ENCODE peak calls at places on chromosomes 2 and 18, in nine cellular contexts. One of them, this sample, is unnamed.

GRCh38 chr2:33013684-33014110 is 66.9 kb downstream of the LTBP1 start:
- DNase-seq in astrocyte of the cerebellum: no peak
- DNase-seq in nephron progenitor cell: no peak
- DNase-seq in Peyer's patch: no peak
- DNase-seq in H9: no peak
- DNase-seq in endodermal cell: no peak
- DNase-seq in CD8-positive, alpha-beta T cell: no peak
- DNase-seq in foreskin keratinocyte: no peak
- DNase-seq in upper lobe of right lung: no peak
- DNase-seq in this sample: no peak

GRCh38 chr18:76450912-76451421 is 44.1 kb downstream of the ZNF516 start:
- DNase-seq in astrocyte of the cerebellum: no peak
- DNase-seq in nephron progenitor cell: peak
- DNase-seq in Peyer's patch: peak
- DNase-seq in H9: peak
- DNase-seq in endodermal cell: peak
- DNase-seq in CD8-positive, alpha-beta T cell: no peak
- DNase-seq in foreskin keratinocyte: peak
- DNase-seq in upper lobe of right lung: peak
- DNase-seq in this sample: no peak

GRCh38 chr18:3008546-3008945 is 4.4 kb downstream of the LPIN2 start:
- DNase-seq in astrocyte of the cerebellum: no peak
- DNase-seq in nephron progenitor cell: no peak
- DNase-seq in Peyer's patch: no peak
- DNase-seq in H9: no peak
- DNase-seq in endodermal cell: no peak
- DNase-seq in CD8-positive, alpha-beta T cell: no peak
- DNase-seq in foreskin keratinocyte: no peak
- DNase-seq in upper lobe of right lung: no peak
- DNase-seq in this sample: no peak

GRCh38 chr2:205721057-205721767 is 38.9 kb downstream of the NRP2 start:
- DNase-seq in astrocyte of the cerebellum: no peak
- DNase-seq in nephron progenitor cell: no peak
- DNase-seq in Peyer's patch: no peak
- DNase-seq in H9: peak
- DNase-seq in endodermal cell: peak
- DNase-seq in CD8-positive, alpha-beta T cell: no peak
- DNase-seq in foreskin keratinocyte: peak
- DNase-seq in upper lobe of right lung: no peak
- DNase-seq in this sample: no peak

GRCh38 chr18:9825571-9826073 is 60.2 kb upstream of the TXNDC2 start:
- DNase-seq in astrocyte of the cerebellum: peak
- DNase-seq in nephron progenitor cell: no peak
- DNase-seq in Peyer's patch: no peak
- DNase-seq in H9: no peak
- DNase-seq in endodermal cell: peak
- DNase-seq in CD8-positive, alpha-beta T cell: no peak
- DNase-seq in foreskin keratinocyte: peak
- DNase-seq in upper lobe of right lung: no peak
- DNase-seq in this sample: peak

GRCh38 chr2:26438926-26439325 is 37.2 kb downstream of the DRC1 start:
- DNase-seq in astrocyte of the cerebellum: no peak
- DNase-seq in nephron progenitor cell: no peak
- DNase-seq in Peyer's patch: no peak
- DNase-seq in H9: no peak
- DNase-seq in endodermal cell: no peak
- DNase-seq in CD8-positive, alpha-beta T cell: no peak
- DNase-seq in foreskin keratinocyte: no peak
- DNase-seq in upper lobe of right lung: no peak
- DNase-seq in this sample: no peak

GRCh38 chr2:72923833-72924352 is 6.6 kb downstream of the EMX1 start:
- DNase-seq in astrocyte of the cerebellum: no peak
- DNase-seq in nephron progenitor cell: no peak
- DNase-seq in Peyer's patch: no peak
- DNase-seq in H9: peak
- DNase-seq in endodermal cell: peak
- DNase-seq in CD8-positive, alpha-beta T cell: no peak
- DNase-seq in foreskin keratinocyte: no peak
- DNase-seq in upper lobe of right lung: peak
- DNase-seq in this sample: no peak

GRCh38 chr18:35458271-35458670 is 39.5 kb downstream of the INO80C start:
- DNase-seq in astrocyte of the cerebellum: no peak
- DNase-seq in nephron progenitor cell: no peak
- DNase-seq in Peyer's patch: no peak
- DNase-seq in H9: no peak
- DNase-seq in endodermal cell: no peak
- DNase-seq in CD8-positive, alpha-beta T cell: no peak
- DNase-seq in foreskin keratinocyte: no peak
- DNase-seq in upper lobe of right lung: no peak
- DNase-seq in this sample: no peak

GRCh38 chr18:69730664-69731063 is 217.0 kb downstream of the CD226 start:
- DNase-seq in astrocyte of the cerebellum: no peak
- DNase-seq in nephron progenitor cell: no peak
- DNase-seq in Peyer's patch: no peak
- DNase-seq in H9: no peak
- DNase-seq in endodermal cell: no peak
- DNase-seq in CD8-positive, alpha-beta T cell: no peak
- DNase-seq in foreskin keratinocyte: no peak
- DNase-seq in upper lobe of right lung: no peak
- DNase-seq in this sample: no peak

GRCh38 chr18:10420561-10421352 is 33.7 kb upstream of the APCDD1 start:
- DNase-seq in astrocyte of the cerebellum: peak
- DNase-seq in nephron progenitor cell: no peak
- DNase-seq in Peyer's patch: no peak
- DNase-seq in H9: no peak
- DNase-seq in endodermal cell: no peak
- DNase-seq in CD8-positive, alpha-beta T cell: no peak
- DNase-seq in foreskin keratinocyte: peak
- DNase-seq in upper lobe of right lung: no peak
- DNase-seq in this sample: no peak

GRCh38 chr2:50594233-50594632 is 437.7 kb downstream of the NRXN1 start:
- DNase-seq in astrocyte of the cerebellum: no peak
- DNase-seq in nephron progenitor cell: no peak
- DNase-seq in Peyer's patch: no peak
- DNase-seq in H9: no peak
- DNase-seq in endodermal cell: no peak
- DNase-seq in CD8-positive, alpha-beta T cell: no peak
- DNase-seq in foreskin keratinocyte: no peak
- DNase-seq in upper lobe of right lung: no peak
- DNase-seq in this sample: no peak

GRCh38 chr2:196331816-196332215 is 160.4 kb upstream of the STK17B start:
- DNase-seq in astrocyte of the cerebellum: no peak
- DNase-seq in nephron progenitor cell: no peak
- DNase-seq in Peyer's patch: no peak
- DNase-seq in H9: no peak
- DNase-seq in endodermal cell: no peak
- DNase-seq in CD8-positive, alpha-beta T cell: no peak
- DNase-seq in foreskin keratinocyte: no peak
- DNase-seq in upper lobe of right lung: no peak
- DNase-seq in this sample: no peak

GRCh38 chr2:49988301-49988700 is 834.0 kb upstream of the FSHR start:
- DNase-seq in astrocyte of the cerebellum: no peak
- DNase-seq in nephron progenitor cell: no peak
- DNase-seq in Peyer's patch: no peak
- DNase-seq in H9: no peak
- DNase-seq in endodermal cell: no peak
- DNase-seq in CD8-positive, alpha-beta T cell: no peak
- DNase-seq in foreskin keratinocyte: no peak
- DNase-seq in upper lobe of right lung: no peak
- DNase-seq in this sample: no peak

GRCh38 chr2:168316073-168316440 is 68.7 kb upstream of the STK39 start:
- DNase-seq in astrocyte of the cerebellum: no peak
- DNase-seq in nephron progenitor cell: no peak
- DNase-seq in Peyer's patch: no peak
- DNase-seq in H9: no peak
- DNase-seq in endodermal cell: no peak
- DNase-seq in CD8-positive, alpha-beta T cell: no peak
- DNase-seq in foreskin keratinocyte: peak
- DNase-seq in upper lobe of right lung: no peak
- DNase-seq in this sample: no peak

GRCh38 chr2:188682864-188683263 is 291.3 kb upstream of the COL3A1 start:
- DNase-seq in astrocyte of the cerebellum: no peak
- DNase-seq in nephron progenitor cell: no peak
- DNase-seq in Peyer's patch: no peak
- DNase-seq in H9: no peak
- DNase-seq in endodermal cell: no peak
- DNase-seq in CD8-positive, alpha-beta T cell: no peak
- DNase-seq in foreskin keratinocyte: no peak
- DNase-seq in upper lobe of right lung: no peak
- DNase-seq in this sample: no peak

GRCh38 chr2:178761759-178762371 is 45.4 kb downstream of the TTN start:
- DNase-seq in astrocyte of the cerebellum: peak
- DNase-seq in nephron progenitor cell: peak
- DNase-seq in Peyer's patch: no peak
- DNase-seq in H9: no peak
- DNase-seq in endodermal cell: peak
- DNase-seq in CD8-positive, alpha-beta T cell: no peak
- DNase-seq in foreskin keratinocyte: peak
- DNase-seq in upper lobe of right lung: no peak
- DNase-seq in this sample: no peak

DNA sequence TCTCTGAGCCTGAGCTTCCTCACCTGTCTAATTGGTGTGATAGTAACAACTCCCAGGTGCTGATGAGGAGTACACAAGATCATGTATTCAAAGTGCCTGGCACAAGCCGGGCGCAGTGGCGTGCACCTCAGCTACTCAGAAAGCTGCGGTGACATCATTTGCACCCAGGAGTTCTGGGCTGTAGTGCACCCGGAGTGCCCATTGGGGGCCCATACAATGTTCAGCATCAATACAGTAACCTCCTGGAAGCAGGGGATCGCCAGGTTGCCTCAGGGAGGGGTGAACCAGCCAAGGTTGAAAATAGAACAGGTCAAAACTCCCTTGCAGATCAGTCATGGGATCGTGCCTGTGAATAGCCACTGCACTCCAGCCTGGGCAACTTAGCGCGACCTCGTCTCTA is 11.2 kb upstream of the C1QL2 start:
- DNase-seq in astrocyte of the cerebellum: no peak
- DNase-seq in nephron progenitor cell: no peak
- DNase-seq in Peyer's patch: no peak
- DNase-seq in H9: no peak
- DNase-seq in endodermal cell: no peak
- DNase-seq in CD8-positive, alpha-beta T cell: no peak
- DNase-seq in foreskin keratinocyte: no peak
- DNase-seq in upper lobe of right lung: no peak
- DNase-seq in this sample: no peak
- TF ChIP-seq CTCF in astrocyte of the cerebellum: no peak
- TF ChIP-seq CTCF in nephron progenitor cell: no peak
- TF ChIP-seq CTCF in Peyer's patch: no peak
- TF ChIP-seq CTCF in H9: no peak
- TF ChIP-seq CTCF in endodermal cell: no peak
- TF ChIP-seq CTCF in CD8-positive, alpha-beta T cell: no peak
- TF ChIP-seq CTCF in foreskin keratinocyte: no peak
- TF ChIP-seq CTCF in upper lobe of right lung: no peak
- TF ChIP-seq CTCF in this sample: no peak

GRCh38 chr2:24490674-24491625 is at the start of gene NCOA1:
- DNase-seq in astrocyte of the cerebellum: peak
- DNase-seq in nephron progenitor cell: peak
- DNase-seq in Peyer's patch: peak
- DNase-seq in H9: peak
- DNase-seq in endodermal cell: peak
- DNase-seq in CD8-positive, alpha-beta T cell: peak
- DNase-seq in foreskin keratinocyte: peak
- DNase-seq in upper lobe of right lung: peak
- DNase-seq in this sample: peak
- TF ChIP-seq CTCF in astrocyte of the cerebellum: peak
- TF ChIP-seq CTCF in nephron progenitor cell: no peak
- TF ChIP-seq CTCF in Peyer's patch: peak
- TF ChIP-seq CTCF in H9: peak
- TF ChIP-seq CTCF in endodermal cell: peak
- TF ChIP-seq CTCF in CD8-positive, alpha-beta T cell: no peak
- TF ChIP-seq CTCF in foreskin keratinocyte: no peak
- TF ChIP-seq CTCF in upper lobe of right lung: no peak
- TF ChIP-seq CTCF in this sample: no peak

GRCh38 chr2:238974061-238974460 is 126.2 kb downstream of the TWIST2 start:
- DNase-seq in astrocyte of the cerebellum: no peak
- DNase-seq in nephron progenitor cell: no peak
- DNase-seq in Peyer's patch: no peak
- DNase-seq in H9: no peak
- DNase-seq in endodermal cell: no peak
- DNase-seq in CD8-positive, alpha-beta T cell: no peak
- DNase-seq in foreskin keratinocyte: peak
- DNase-seq in upper lobe of right lung: no peak
- DNase-seq in this sample: no peak

GRCh38 chr2:238973038-238973772 is 125.3 kb downstream of the TWIST2 start:
- DNase-seq in astrocyte of the cerebellum: no peak
- DNase-seq in nephron progenitor cell: no peak
- DNase-seq in Peyer's patch: no peak
- DNase-seq in H9: no peak
- DNase-seq in endodermal cell: no peak
- DNase-seq in CD8-positive, alpha-beta T cell: no peak
- DNase-seq in foreskin keratinocyte: no peak
- DNase-seq in upper lobe of right lung: no peak
- DNase-seq in this sample: no peak

GRCh38 chr2:238975408-238975807 is 127.5 kb downstream of the TWIST2 start:
- DNase-seq in astrocyte of the cerebellum: no peak
- DNase-seq in nephron progenitor cell: no peak
- DNase-seq in Peyer's patch: no peak
- DNase-seq in H9: no peak
- DNase-seq in endodermal cell: no peak
- DNase-seq in CD8-positive, alpha-beta T cell: no peak
- DNase-seq in foreskin keratinocyte: no peak
- DNase-seq in upper lobe of right lung: no peak
- DNase-seq in this sample: no peak

GRCh38 chr2:238972146-238972445 is 124.2 kb downstream of the TWIST2 start:
- DNase-seq in astrocyte of the cerebellum: no peak
- DNase-seq in nephron progenitor cell: no peak
- DNase-seq in Peyer's patch: no peak
- DNase-seq in H9: no peak
- DNase-seq in endodermal cell: no peak
- DNase-seq in CD8-positive, alpha-beta T cell: no peak
- DNase-seq in foreskin keratinocyte: no peak
- DNase-seq in upper lobe of right lung: no peak
- DNase-seq in this sample: no peak

GRCh38 chr2:238974510-238975166 is 126.8 kb downstream of the TWIST2 start:
- DNase-seq in astrocyte of the cerebellum: peak
- DNase-seq in nephron progenitor cell: no peak
- DNase-seq in Peyer's patch: peak
- DNase-seq in H9: peak
- DNase-seq in endodermal cell: peak
- DNase-seq in CD8-positive, alpha-beta T cell: no peak
- DNase-seq in foreskin keratinocyte: peak
- DNase-seq in upper lobe of right lung: no peak
- DNase-seq in this sample: no peak
- TF ChIP-seq CTCF in astrocyte of the cerebellum: peak
- TF ChIP-seq CTCF in nephron progenitor cell: no peak
- TF ChIP-seq CTCF in Peyer's patch: no peak
- TF ChIP-seq CTCF in H9: peak
- TF ChIP-seq CTCF in endodermal cell: peak
- TF ChIP-seq CTCF in CD8-positive, alpha-beta T cell: no peak
- TF ChIP-seq CTCF in foreskin keratinocyte: peak
- TF ChIP-seq CTCF in upper lobe of right lung: peak
- TF ChIP-seq CTCF in this sample: no peak

DNA sequence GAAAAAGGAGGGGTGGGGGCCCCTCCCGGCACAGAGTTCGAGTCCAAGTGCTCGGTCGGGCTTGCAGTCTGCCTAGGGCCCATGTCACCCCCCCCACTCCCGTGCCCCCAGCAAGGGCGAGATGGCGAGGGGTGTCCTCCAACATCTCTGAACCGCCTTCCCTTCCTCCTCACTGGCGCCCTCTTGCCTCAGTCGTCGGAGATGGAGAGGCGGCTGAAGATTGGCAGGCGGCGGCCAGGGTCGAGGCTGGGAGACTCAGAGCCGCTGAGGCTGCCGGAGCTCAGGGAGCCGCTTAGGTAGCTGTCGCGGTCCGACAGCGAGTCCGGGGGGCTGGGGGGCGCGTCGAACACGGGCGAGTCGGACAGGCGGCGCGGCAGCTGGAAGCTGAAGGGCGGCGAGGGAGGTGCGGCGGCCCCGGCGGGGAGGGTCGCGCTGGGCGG is 2.3 kb downstream of the ZFP36L2 start:
- DNase-seq in astrocyte of the cerebellum: no peak
- DNase-seq in nephron progenitor cell: peak
- DNase-seq in Peyer's patch: peak
- DNase-seq in H9: peak
- DNase-seq in endodermal cell: peak
- DNase-seq in CD8-positive, alpha-beta T cell: peak
- DNase-seq in foreskin keratinocyte: no peak
- DNase-seq in upper lobe of right lung: peak
- DNase-seq in this sample: no peak
- TF ChIP-seq CTCF in astrocyte of the cerebellum: peak
- TF ChIP-seq CTCF in nephron progenitor cell: peak
- TF ChIP-seq CTCF in Peyer's patch: peak
- TF ChIP-seq CTCF in H9: peak
- TF ChIP-seq CTCF in endodermal cell: peak
- TF ChIP-seq CTCF in CD8-positive, alpha-beta T cell: no peak
- TF ChIP-seq CTCF in foreskin keratinocyte: peak
- TF ChIP-seq CTCF in upper lobe of right lung: peak
- TF ChIP-seq CTCF in this sample: no peak